ENCODE peak calls at places on chromosome 15, in ten cellular contexts. G is GM12865, I is glutamatergic neuron, U is ovary, K is heart left ventricle, T is transverse colon, X is epithelial cell of esophagus, R is endothelial cell, S is WTC11, A is AG04450. Y is an unnamed sample.

GRCh38 chr15:82298520-82298919 is 35.9 kb downstream of the SAXO2 start:
- DNase-seq in R (no peak), S (no peak), X (peak; percentile 9), I (no peak), T (peak; percentile 27), U (no peak), A (no peak), K (no peak), G (peak; percentile 47), Y (no peak)

GRCh38 chr15:25186411-25186810 is 231.6 kb downstream of the SNRPN start:
- DNase-seq in I (no peak), R (no peak), S (no peak), A (no peak), X (no peak), T (no peak), G (no peak), U (no peak), K (peak; percentile 20), Y (no peak)

GRCh38 chr15:31226011-31226410 is 100.6 kb upstream of the KLF13 start:
- DNase-seq in A (no peak), K (no peak), R (no peak), S (no peak), I (no peak), X (no peak), G (no peak), U (no peak), T (no peak), Y (no peak)

GRCh38 chr15:92650256-92650655 is 5.3 kb downstream of the FAM174B start:
- DNase-seq in U (peak; percentile 73), T (no peak), K (no peak), A (no peak), X (no peak), G (no peak), R (no peak), I (no peak), S (no peak), Y (no peak)

GRCh38 chr15:69160976-69161877 is 792 bp downstream of the GLCE start:
- DNase-seq in U (peak; percentile 49), X (peak; percentile 32), G (peak; percentile 17), R (peak; percentile 37), A (no peak), K (no peak), T (peak; percentile 51), I (peak; percentile 50), S (peak; percentile 48), Y (no peak)

GRCh38 chr15:73691398-73691797 is 7.2 kb downstream of the CD276 start:
- DNase-seq in T (peak; percentile 52), A (no peak), G (no peak), U (no peak), R (no peak), I (peak; percentile 63), X (peak; percentile 87), K (peak; percentile 81), S (peak; percentile 70), Y (peak; percentile 43)

GRCh38 chr15:68421798-68422402 is 10.1 kb downstream of the ITGA11 start:
- DNase-seq in X (no peak), S (no peak), R (no peak), U (no peak), A (no peak), G (no peak), I (no peak), T (no peak), K (no peak), Y (no peak)

GRCh38 chr15:92009162-92009561 is 155.7 kb downstream of the SLCO3A1 start:
- DNase-seq in K (peak; percentile 52), S (no peak), T (no peak), G (no peak), R (no peak), A (no peak), U (no peak), X (no peak), I (no peak), Y (no peak)

GRCh38 chr15:75943713-75944215 is 40.1 kb downstream of the FBXO22 start:
- DNase-seq in T (no peak), I (no peak), A (no peak), U (no peak), R (no peak), X (peak; percentile 12), S (no peak), K (no peak), G (no peak), Y (no peak)

GRCh38 chr15:34821907-34822306 is 26.6 kb upstream of the ACTC1 start:
- DNase-seq in K (no peak), T (no peak), I (no peak), X (no peak), A (no peak), U (no peak), G (no peak), S (no peak), R (no peak), Y (no peak)

GRCh38 chr15:95558131-95558530 is 772.4 kb upstream of the NR2F2 start:
- DNase-seq in S (no peak), A (no peak), T (no peak), I (no peak), X (peak; percentile 74), G (no peak), U (no peak), R (no peak), K (no peak), Y (no peak)

GRCh38 chr15:82263350-82263749 is 732 bp downstream of the SAXO2 start:
- DNase-seq in U (no peak), G (no peak), X (peak; percentile 58), T (no peak), S (no peak), K (no peak), R (no peak), A (no peak), I (no peak), Y (no peak)

GRCh38 chr15:80514071-80514780 is 110.0 kb downstream of the ARNT2 start:
- DNase-seq in X (no peak), A (no peak), S (no peak), G (no peak), U (no peak), R (no peak), T (no peak), K (no peak), I (no peak), Y (no peak)

GRCh38 chr15:33956397-33956796 is 11.9 kb upstream of the CHRM5 start:
- DNase-seq in K (no peak), X (no peak), T (no peak), U (no peak), S (no peak), I (no peak), R (no peak), A (no peak), G (no peak), Y (no peak)

GRCh38 chr15:80870893-80871292 is 91.7 kb downstream of the CEMIP start:
- DNase-seq in G (no peak), I (no peak), X (no peak), R (no peak), T (no peak), K (no peak), A (no peak), U (no peak), S (no peak), Y (peak; percentile 15)

GRCh38 chr15:65832549-65833364 is 36.5 kb upstream of the RAB11A start:
- DNase-seq in X (peak; percentile 85), S (peak; percentile 71), A (peak; percentile 41), I (peak; percentile 46), K (peak; percentile 90), G (peak; percentile 71), U (peak; percentile 88), R (peak; percentile 67), T (peak; percentile 82), Y (peak; percentile 83)
- TF ChIP-seq CTCF in X (peak; percentile 43), S (no peak), A (peak; percentile 35), I (no peak), K (no peak), G (no peak), U (no peak), R (no peak), T (peak; percentile 25), Y (peak; percentile 20)

DNA sequence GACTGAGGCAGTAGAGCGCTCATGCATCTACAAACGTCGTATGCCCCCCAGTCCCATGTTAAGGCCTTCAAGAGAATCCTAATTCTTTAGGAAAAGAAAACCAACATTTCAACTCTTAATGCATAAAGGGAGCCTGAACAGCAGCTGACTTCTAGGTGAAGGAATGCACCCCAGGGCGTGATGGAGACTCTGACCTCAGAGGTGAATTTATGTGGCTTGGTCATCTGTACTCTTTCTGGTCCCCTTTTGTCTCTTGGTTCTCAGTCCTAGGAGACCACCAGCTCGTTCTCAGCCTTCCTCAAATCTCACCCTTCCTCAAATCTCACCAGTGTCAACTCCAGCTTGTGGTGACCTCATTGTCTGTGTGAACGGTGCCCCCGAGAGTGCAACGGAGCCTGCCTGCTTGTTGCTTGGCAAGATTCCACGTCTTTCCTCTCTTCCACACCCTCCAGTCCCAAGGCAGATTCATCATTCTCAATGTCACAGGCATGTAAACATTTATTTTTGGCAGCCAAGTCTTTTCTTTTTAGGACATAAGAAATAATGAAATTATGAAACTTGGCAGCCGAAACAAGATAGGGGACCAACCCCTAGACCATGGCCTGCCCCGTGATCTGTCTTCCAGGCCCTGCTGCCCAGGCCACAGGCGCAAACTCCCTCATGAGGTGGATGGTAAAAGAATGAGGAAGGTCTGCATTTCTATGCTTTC is 166.2 kb downstream of the ADAMTS17 start:
- DNase-seq in K (no peak), G (no peak), X (no peak), A (no peak), T (no peak), S (no peak), U (no peak), I (no peak), R (no peak), Y (no peak)
- TF ChIP-seq CTCF in K (no peak), G (no peak), X (no peak), A (no peak), T (no peak), S (no peak), U (no peak), I (no peak), R (no peak), Y (no peak)

DNA sequence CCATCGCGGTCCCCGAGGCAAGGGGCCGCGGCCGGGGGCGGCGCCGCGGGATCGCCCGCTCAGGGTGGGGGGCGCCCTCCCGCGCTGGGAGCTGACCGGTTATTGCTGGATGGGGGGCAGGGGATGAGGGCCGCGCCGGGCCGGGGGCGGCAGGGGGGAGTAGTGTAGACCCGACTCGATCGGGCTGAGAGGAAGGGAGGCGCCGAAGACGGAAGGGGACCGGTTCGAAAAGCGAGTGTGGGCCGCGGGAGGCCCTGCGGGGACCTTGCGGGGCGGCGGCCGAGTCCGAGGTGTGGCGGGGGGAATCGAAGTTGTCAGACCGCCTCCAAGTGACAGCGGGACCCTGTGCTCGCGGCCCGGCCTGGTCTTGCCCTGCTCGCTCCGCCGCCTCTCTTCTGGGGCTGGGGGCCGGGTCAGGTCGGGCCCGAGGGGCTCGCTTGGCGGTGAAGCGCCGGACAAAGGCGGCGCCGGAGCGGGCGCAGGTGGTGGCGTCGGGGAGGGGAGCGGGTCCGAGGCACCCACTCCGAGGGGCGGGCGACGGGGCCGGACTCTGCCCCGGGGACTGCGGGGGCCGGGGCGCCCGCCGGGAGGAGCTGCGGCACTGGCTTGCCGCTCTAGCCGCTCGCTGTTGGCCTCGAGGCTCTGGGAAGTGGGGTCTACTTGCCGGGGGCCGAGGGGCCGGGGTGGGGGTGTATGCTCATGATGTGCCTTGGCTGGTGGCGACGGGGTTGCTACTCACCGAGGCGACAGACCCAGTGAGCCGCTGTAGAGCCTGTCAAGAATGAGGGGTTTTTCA is 1.2 kb downstream of the BAHD1 start:
- DNase-seq in A (no peak), K (no peak), U (peak; percentile 63), X (no peak), R (peak; percentile 39), T (peak; percentile 30), I (peak; percentile 65), G (peak; percentile 31), S (peak; percentile 38), Y (no peak)
- TF ChIP-seq CTCF in A (no peak), K (peak; percentile 20), U (no peak), X (no peak), R (no peak), T (no peak), I (no peak), G (peak; percentile 13), S (no peak), Y (no peak)

GRCh38 chr15:89772933-89773583 is 3.1 kb upstream of the MESP2 start:
- DNase-seq in S (no peak), X (peak; percentile 56), I (no peak), U (no peak), A (no peak), R (no peak), T (no peak), K (no peak), G (peak; percentile 24), Y (no peak)
- TF ChIP-seq CTCF in S (no peak), X (peak; percentile 51), I (peak; percentile 39), U (no peak), A (peak; percentile 46), R (no peak), T (peak; percentile 62), K (no peak), G (peak; percentile 35), Y (peak; percentile 7)